ENCODE peak calls at places on chromosomes 13 and 19, in five cellular contexts. L is non-pigmented ciliary epithelial cell; X is CD4-positive, alpha-beta T cell; S is lung microvascular endothelial cell; O is H9. N is an unnamed sample.

GRCh38 chr19:43664008-43664407 is 6.0 kb downstream of the PLAUR start:
- DNase-seq in O (no peak), L (no peak), X (peak), S (peak), N (no peak)

GRCh38 chr19:48837081-48837524 is 812 bp upstream of the HSD17B14 start:
- DNase-seq in O (peak), L (peak), S (peak), X (peak), N (peak)

GRCh38 chr19:54106716-54107115 is 4.1 kb downstream of the NDUFA3 start:
- DNase-seq in L (no peak), O (no peak), S (no peak), X (no peak), N (no peak)

GRCh38 chr13:84405286-84405685 is 523.0 kb upstream of the SLITRK1 start:
- DNase-seq in X (no peak), L (no peak), S (no peak), O (no peak), N (no peak)

GRCh38 chr13:113565526-113566226 is 18.9 kb upstream of the TFDP1 start:
- DNase-seq in S (no peak), L (no peak), O (no peak), X (no peak), N (peak)

GRCh38 chr13:66312312-66313087 is 917.6 kb downstream of the PCDH9 start:
- DNase-seq in X (no peak), S (peak), L (peak), O (no peak), N (no peak)

GRCh38 chr13:107534548-107534947 is 680.8 kb downstream of the LIG4 start:
- DNase-seq in L (no peak), X (no peak), S (no peak), O (no peak), N (no peak)

GRCh38 chr13:94933230-94933751 is 220.9 kb upstream of the SOX21 start:
- DNase-seq in L (no peak), O (no peak), S (no peak), X (no peak), N (no peak)

GRCh38 chr19:42370068-42370520 is 20.0 kb downstream of the CNFN start:
- DNase-seq in O (peak), X (no peak), S (no peak), L (no peak), N (no peak)

GRCh38 chr19:35240322-35240721 is 8.5 kb upstream of the LSR start:
- DNase-seq in O (no peak), S (no peak), X (no peak), L (no peak), N (no peak)

GRCh38 chr13:50580684-50581305 is 262.7 kb downstream of the DLEU7 start:
- DNase-seq in O (no peak), S (no peak), L (peak), X (no peak), N (no peak)

GRCh38 chr13:51643882-51644281 is 59.6 kb downstream of the WDFY2 start:
- DNase-seq in O (no peak), S (peak), L (peak), X (no peak), N (no peak)

GRCh38 chr19:35055715-35056179 is 14.2 kb downstream of the HPN start:
- DNase-seq in X (no peak), S (no peak), L (no peak), O (peak), N (no peak)

GRCh38 chr13:27474751-27475268 is 24.4 kb upstream of the MTIF3 start:
- DNase-seq in S (no peak), O (no peak), X (no peak), L (no peak), N (peak)

GRCh38 chr19:23309926-23310325 is 59.7 kb upstream of the ZNF724 start:
- DNase-seq in S (no peak), L (no peak), X (no peak), O (no peak), N (no peak)

GRCh38 chr13:94192576-94192975 is 286.9 kb downstream of the DCT start:
- DNase-seq in L (no peak), O (peak), S (no peak), X (no peak), N (no peak)

GRCh38 chr19:52557231-52557995 is 12.7 kb upstream of the ZNF701 start:
- DNase-seq in S (no peak), X (no peak), L (no peak), O (no peak), N (no peak)

GRCh38 chr19:41871573-41872383 is 5.3 kb upstream of the CD79A start:
- DNase-seq in S (no peak), O (no peak), L (no peak), X (no peak), N (no peak)

GRCh38 chr13:101455863-101456262 is 3.4 kb downstream of the ITGBL1 start:
- DNase-seq in X (no peak), O (no peak), S (peak), L (peak), N (no peak)

GRCh38 chr13:21008026-21008425 is 53.4 kb downstream of the LATS2 start:
- DNase-seq in X (no peak), S (no peak), L (no peak), O (no peak), N (peak)

N was measured in osteocyte.